ENCODE peak calls at places on chromosomes 16 and 17, in seven cellular contexts. E, B, Z, M, H, W and I are unnamed samples.

GRCh38 chr16:4649744-4650442 is 25.3 kb downstream of the MGRN1 start:
- DNase-seq in E (no peak), B (no peak), Z (no peak), M (no peak), H (no peak), W (no peak), I (no peak)

GRCh38 chr16:84177740-84178070 is 9.2 kb downstream of the TAF1C start:
- DNase-seq in E (no peak), B (no peak), Z (no peak), M (peak), H (no peak), W (no peak), I (no peak)

GRCh38 chr17:58249270-58250133 is 11.1 kb downstream of the LPO start:
- DNase-seq in E (peak), B (peak), Z (peak), M (peak), H (peak), W (peak), I (peak)

GRCh38 chr17:28404461-28404811 is 1.6 kb downstream of the SLC46A1 start:
- DNase-seq in E (no peak), B (no peak), Z (no peak), M (no peak), H (no peak), W (no peak), I (no peak)

GRCh38 chr17:18319604-18320256 is 4.6 kb downstream of the SMCR8 start:
- DNase-seq in E (no peak), B (peak), Z (no peak), M (peak), H (no peak), W (peak), I (no peak)

GRCh38 chr17:78748730-78749317 is 33.2 kb downstream of the CYTH1 start:
- DNase-seq in E (peak), B (no peak), Z (peak), M (peak), H (no peak), W (no peak), I (no peak)

GRCh38 chr16:2038359-2039285 is 9.0 kb downstream of the NTHL1 start:
- DNase-seq in E (no peak), B (no peak), Z (no peak), M (no peak), H (no peak), W (no peak), I (no peak)

GRCh38 chr16:29972500-29972899 is 1.2 kb upstream of the TAOK2 start:
- DNase-seq in E (no peak), B (no peak), Z (no peak), M (no peak), H (no peak), W (no peak), I (no peak)

GRCh38 chr17:64661981-64662773 is at the start of gene SMURF2:
- DNase-seq in E (peak), B (peak), Z (peak), M (peak), H (peak), W (no peak), I (no peak)